ENCODE peak calls at places on chromosomes 12 and 14, in four cellular contexts. N is astrocyte; J is progenitor cell of endocrine pancreas; K is activated naive CD4-positive, alpha-beta T cell treated with anti-CD3 and anti-CD28 coated beads, Interleukin-2, amount 50 U/mL, for 16 hours. A is an unnamed sample.

GRCh38 chr12:27732281-27732680 is 21.6 kb downstream of the MRPS35 start:
- DNase-seq in N (no peak), J (no peak), K (no peak), A (no peak)

GRCh38 chr12:3193131-3193530 is 116.0 kb downstream of the TSPAN9 start:
- DNase-seq in N (no peak), J (no peak), K (no peak), A (no peak)

GRCh38 chr12:107134558-107134957 is 41.2 kb upstream of the CRY1 start:
- DNase-seq in N (no peak), J (no peak), K (peak; percentile 19), A (peak; percentile 57)

GRCh38 chr12:112950701-112951100 is 12.4 kb downstream of the OAS3 start:
- DNase-seq in N (no peak), J (no peak), K (no peak), A (no peak)

GRCh38 chr12:24697295-24697694 is 251.6 kb downstream of the BCAT1 start:
- DNase-seq in N (no peak), J (no peak), K (no peak), A (no peak)

GRCh38 chr12:91181053-91181452 is 1.6 kb downstream of the DCN start:
- DNase-seq in N (peak; percentile 8), J (no peak), K (no peak), A (no peak)

GRCh38 chr12:102596687-102597086 is 116.3 kb upstream of the IGF1 start:
- DNase-seq in N (no peak), J (no peak), K (no peak), A (no peak)

GRCh38 chr12:6765634-6766581 is at the start of gene PTMS:
- DNase-seq in N (peak; percentile 96), J (peak; percentile 70), K (no peak), A (peak; percentile 96)

GRCh38 chr14:52974406-52974805 is 23.6 kb upstream of the FERMT2 start:
- DNase-seq in N (no peak), J (no peak), K (no peak), A (no peak)

GRCh38 chr12:12214635-12215131 is 52.2 kb downstream of the LRP6 start:
- DNase-seq in N (peak; percentile 41), J (no peak), K (no peak), A (no peak)

GRCh38 chr12:67068773-67069450 is 200.2 kb upstream of the CAND1 start:
- DNase-seq in N (peak; percentile 42), J (peak; percentile 50), K (peak; percentile 61), A (peak; percentile 86)

GRCh38 chr12:59087077-59087673 is 166.9 kb upstream of the LRIG3 start:
- DNase-seq in N (no peak), J (no peak), K (no peak), A (no peak)

GRCh38 chr12:108063192-108063591 is 65.9 kb upstream of the WSCD2 start:
- DNase-seq in N (no peak), J (no peak), K (no peak), A (no peak)

GRCh38 chr12:67299936-67300335 is 30.8 kb downstream of the CAND1 start:
- DNase-seq in N (peak; percentile 16), J (no peak), K (no peak), A (no peak)

GRCh38 chr12:12486661-12487240 is 75.9 kb downstream of the DUSP16 start:
- DNase-seq in N (no peak), J (no peak), K (no peak), A (no peak)

GRCh38 chr14:60862283-60862682 is 118.6 kb downstream of the TRMT5 start:
- DNase-seq in N (no peak), J (no peak), K (no peak), A (no peak)

GRCh38 chr12:47711448-47711847 is 5.6 kb upstream of the RPAP3 start:
- DNase-seq in N (no peak), J (no peak), K (no peak), A (no peak)

A was measured in ecto neural progenitor cell.